ENCODE peak calls at places on chromosomes 6 and 20, in nine cellular contexts. G is EL; L is activated CD4-positive, CD25-positive, alpha-beta regulatory T cell; K is non-pigmented ciliary epithelial cell; Q is substantia nigra; T is GM23248; P is HEK293T; C is H4; Z is D341Med. E is an unnamed sample.

GRCh38 chr20:57392512-57393271 is 1.5 kb downstream of the RBM38 start:
- DNase-seq in G (no peak), L (peak; percentile 72), K (no peak), Q (no peak), T (no peak), P (no peak), C (no peak), Z (no peak), E (no peak)

GRCh38 chr6:141110486-141110885 is 1022.2 kb upstream of the GJE1 start:
- DNase-seq in G (peak; percentile 2), L (no peak), K (no peak), Q (no peak), T (peak; percentile 92), P (no peak), C (no peak), Z (no peak), E (no peak)

GRCh38 chr20:57265649-57266250 is 691 bp downstream of the BMP7 start:
- DNase-seq in G (no peak), L (no peak), K (no peak), Q (no peak), T (no peak), P (peak; percentile 42), C (no peak), Z (peak; percentile 79), E (peak; percentile 23)

GRCh38 chr20:48686238-48687096 is 141.3 kb downstream of the PREX1 start:
- DNase-seq in G (peak; percentile 20), L (no peak), K (no peak), Q (no peak), T (peak; percentile 64), P (no peak), C (no peak), Z (peak; percentile 51), E (no peak)

GRCh38 chr6:9520417-9521151 is 894.3 kb downstream of the TFAP2A start:
- DNase-seq in G (peak; percentile 87), L (no peak), K (peak; percentile 75), Q (no peak), T (peak; percentile 87), P (no peak), C (peak; percentile 81), Z (no peak), E (no peak)

GRCh38 chr6:116165596-116165995 is 39.7 kb upstream of the COL10A1 start:
- DNase-seq in G (no peak), L (no peak), K (no peak), Q (no peak), T (no peak), P (no peak), C (no peak), Z (no peak), E (no peak)

GRCh38 chr6:165676435-165677068 is 13.5 kb upstream of the PDE10A start:
- DNase-seq in G (no peak), L (no peak), K (peak; percentile 19), Q (no peak), T (no peak), P (no peak), C (peak; percentile 67), Z (no peak), E (no peak)

GRCh38 chr6:20417819-20418218 is 16.1 kb downstream of the E2F3 start:
- DNase-seq in G (no peak), L (no peak), K (no peak), Q (no peak), T (no peak), P (no peak), C (no peak), Z (no peak), E (no peak)

GRCh38 chr20:4171538-4172116 is 156.3 kb upstream of the RNF24 start:
- DNase-seq in G (no peak), L (no peak), K (no peak), Q (no peak), T (peak; percentile 26), P (no peak), C (no peak), Z (no peak), E (no peak)

GRCh38 chr6:14217728-14218637 is 100.4 kb downstream of the CD83 start:
- DNase-seq in G (no peak), L (no peak), K (no peak), Q (no peak), T (no peak), P (no peak), C (no peak), Z (no peak), E (no peak)

GRCh38 chr6:6230286-6230685 is 90.2 kb downstream of the F13A1 start:
- DNase-seq in G (no peak), L (no peak), K (no peak), Q (no peak), T (no peak), P (no peak), C (peak; percentile 33), Z (no peak), E (no peak)

GRCh38 chr6:7138921-7139358 is 31.2 kb downstream of the RREB1 start:
- DNase-seq in G (no peak), L (no peak), K (no peak), Q (no peak), T (no peak), P (no peak), C (no peak), Z (no peak), E (no peak)

GRCh38 chr6:72861935-72862432 is 240.1 kb downstream of the KCNQ5 start:
- DNase-seq in G (peak; percentile 69), L (no peak), K (no peak), Q (no peak), T (peak; percentile 88), P (no peak), C (no peak), Z (no peak), E (no peak)

GRCh38 chr6:11607381-11607780 is 69.8 kb downstream of the TMEM170B start:
- DNase-seq in G (no peak), L (no peak), K (no peak), Q (no peak), T (no peak), P (no peak), C (no peak), Z (no peak), E (no peak)

GRCh38 chr6:10595731-10596664 is 74.8 kb downstream of the GCNT2 start:
- DNase-seq in G (peak; percentile 63), L (no peak), K (peak; percentile 19), Q (no peak), T (no peak), P (no peak), C (peak; percentile 66), Z (no peak), E (no peak)

GRCh38 chr6:166507809-166508373 is 78.6 kb downstream of the RAMACL start:
- DNase-seq in G (no peak), L (no peak), K (no peak), Q (no peak), T (no peak), P (no peak), C (no peak), Z (no peak), E (no peak)

GRCh38 chr6:2360716-2361115 is 115.3 kb upstream of the GMDS start:
- DNase-seq in G (no peak), L (no peak), K (no peak), Q (no peak), T (no peak), P (no peak), C (no peak), Z (no peak), E (no peak)

GRCh38 chr6:25403150-25403549 is 124.0 kb downstream of the CARMIL1 start:
- DNase-seq in G (no peak), L (no peak), K (no peak), Q (no peak), T (no peak), P (no peak), C (no peak), Z (no peak), E (no peak)

GRCh38 chr6:169725270-169726048 is 1.2 kb upstream of the PHF10 start:
- DNase-seq in G (peak; percentile 83), L (no peak), K (peak; percentile 69), Q (no peak), T (peak; percentile 70), P (peak; percentile 40), C (no peak), Z (peak; percentile 43), E (peak; percentile 54)

GRCh38 chr6:133833905-133834304 is 55.0 kb upstream of the TCF21 start:
- DNase-seq in G (no peak), L (no peak), K (no peak), Q (no peak), T (no peak), P (no peak), C (no peak), Z (no peak), E (no peak)

GRCh38 chr6:32081168-32081624 is 27.9 kb downstream of the TNXB start:
- DNase-seq in G (peak; percentile 97), L (no peak), K (peak; percentile 18), Q (no peak), T (peak; percentile 97), P (no peak), C (peak; percentile 93), Z (no peak), E (peak; percentile 33)

E was measured in neural crest cell.